ENCODE peak calls at places on chromosomes 4 and X, in eight cellular contexts. R, C, V, H, E, I, W and T are unnamed samples.

GRCh38 chrX:110006826-110007375 is 4.0 kb downstream of the TMEM164 start:
- DNase-seq in H (no peak), I (peak), C (no peak), W (peak), V (peak), E (no peak), R (no peak), T (no peak)

GRCh38 chr4:113312529-113312928 is 263.1 kb downstream of the ANK2 start:
- DNase-seq in E (no peak), C (no peak), H (no peak), W (no peak), R (no peak), V (no peak), I (no peak), T (no peak)

GRCh38 chr4:151276787-151277557 is at the start of gene PRSS48:
- DNase-seq in W (peak), I (peak), H (peak), E (peak), R (peak), C (peak), V (peak), T (peak)

GRCh38 chr4:148075438-148075837 is 343.6 kb downstream of the ARHGAP10 start:
- DNase-seq in V (no peak), E (no peak), W (no peak), R (no peak), I (no peak), H (no peak), C (no peak), T (no peak)

GRCh38 chr4:150827226-150827625 is 187.9 kb downstream of the LRBA start:
- DNase-seq in C (no peak), I (no peak), H (no peak), V (no peak), E (no peak), R (no peak), W (no peak), T (no peak)

GRCh38 chr4:90606781-90607180 is 479.6 kb downstream of the CCSER1 start:
- DNase-seq in C (no peak), I (no peak), R (no peak), V (no peak), E (no peak), H (no peak), W (no peak), T (no peak)

GRCh38 chr4:132502096-132502552 is 647.0 kb upstream of the PCDH10 start:
- DNase-seq in V (peak), I (peak), R (no peak), C (no peak), E (no peak), W (no peak), H (no peak), T (no peak)

GRCh38 chrX:20515841-20516461 is 249.2 kb upstream of the RPS6KA3 start:
- DNase-seq in C (no peak), E (no peak), I (peak), R (peak), V (peak), H (no peak), W (peak), T (peak)

GRCh38 chr4:89284828-89285227 is 22.8 kb downstream of the GPRIN3 start:
- DNase-seq in I (no peak), V (no peak), E (no peak), C (no peak), H (no peak), R (no peak), W (no peak), T (no peak)

GRCh38 chr4:57037982-57038604 is 59.4 kb downstream of the POLR2B start:
- DNase-seq in V (peak), I (no peak), C (peak), W (peak), R (peak), H (peak), E (peak), T (peak)

GRCh38 chr4:74524985-74525384 is 80.0 kb downstream of the AREG start:
- DNase-seq in W (no peak), I (no peak), R (no peak), C (no peak), V (no peak), H (no peak), E (no peak), T (no peak)

GRCh38 chr4:128974203-128974602 is 119.1 kb downstream of the SCLT1 start:
- DNase-seq in E (peak), W (peak), V (no peak), H (no peak), C (no peak), I (no peak), R (no peak), T (no peak)

GRCh38 chrX:153576961-153577360 is 22.0 kb downstream of the CCNQ start:
- DNase-seq in E (no peak), I (no peak), R (no peak), H (no peak), V (no peak), W (no peak), C (no peak), T (no peak)

GRCh38 chr4:98148856-98149255 is 5.6 kb upstream of the STPG2 start:
- DNase-seq in V (peak), I (peak), C (no peak), E (no peak), W (no peak), R (no peak), H (no peak), T (no peak)

GRCh38 chr4:163592207-163592606 is 97.7 kb downstream of the TMA16 start:
- DNase-seq in C (no peak), H (no peak), W (no peak), R (no peak), V (no peak), I (no peak), E (no peak), T (no peak)

GRCh38 chr4:101265816-101266172 is 81.5 kb downstream of the PPP3CA start:
- DNase-seq in H (no peak), C (no peak), E (no peak), I (peak), V (peak), W (no peak), R (no peak), T (no peak)

GRCh38 chrX:34528081-34528480 is 129.0 kb downstream of the TMEM47 start:
- DNase-seq in W (peak), V (peak), I (peak), C (no peak), R (no peak), E (no peak), H (no peak), T (no peak)

GRCh38 chr4:10006604-10007435 is 14.5 kb downstream of the SLC2A9 start:
- DNase-seq in H (peak), I (peak), W (peak), E (no peak), V (peak), C (peak), R (peak), T (no peak)

GRCh38 chrX:129690435-129690834 is 35.7 kb upstream of the APLN start:
- DNase-seq in V (no peak), W (peak), C (no peak), R (no peak), E (no peak), H (peak), I (no peak), T (peak)

GRCh38 chr4:52507774-52508173 is 151.3 kb downstream of the USP46 start:
- DNase-seq in W (no peak), V (no peak), H (no peak), R (no peak), E (no peak), I (no peak), C (no peak), T (no peak)

GRCh38 chrX:107454302-107454701 is 4.8 kb downstream of the FRMPD3 start:
- DNase-seq in R (peak), H (no peak), W (peak), E (no peak), I (peak), C (no peak), V (peak), T (no peak)

GRCh38 chr4:40960926-40961325 is 211.2 kb downstream of the NSUN7 start:
- DNase-seq in H (no peak), W (no peak), V (no peak), R (no peak), I (no peak), E (no peak), C (no peak), T (no peak)

GRCh38 chr4:16270654-16271328 is 44.5 kb upstream of the TAPT1 start:
- DNase-seq in C (no peak), H (no peak), I (no peak), W (no peak), V (no peak), E (no peak), R (no peak), T (no peak)

GRCh38 chr4:6425336-6425735 is 47.1 kb downstream of the PPP2R2C start:
- DNase-seq in H (no peak), E (no peak), V (no peak), R (no peak), C (no peak), W (no peak), I (no peak), T (no peak)

GRCh38 chr4:145829629-145830395 is 108.8 kb downstream of the ZNF827 start:
- DNase-seq in W (no peak), C (no peak), R (no peak), I (no peak), V (no peak), E (no peak), H (no peak), T (no peak)

GRCh38 chr4:68209003-68209402 is 36.5 kb downstream of the TMPRSS11B start:
- DNase-seq in I (no peak), V (peak), C (no peak), W (no peak), H (no peak), E (no peak), R (no peak), T (no peak)

GRCh38 chrX:71556026-71556425 is 22.2 kb upstream of the GCNA start:
- DNase-seq in H (no peak), V (no peak), C (no peak), R (no peak), W (no peak), E (no peak), I (no peak), T (no peak)

GRCh38 chr4:163157157-163157556 is 9.5 kb downstream of the NAF1 start:
- DNase-seq in I (peak), E (no peak), H (no peak), V (peak), C (no peak), R (no peak), W (peak), T (peak)

GRCh38 chr4:34633216-34633615 is 1611.1 kb downstream of the ARAP2 start:
- DNase-seq in E (no peak), I (no peak), C (no peak), V (no peak), R (no peak), H (no peak), W (peak), T (peak)

GRCh38 chrX:53285591-53285990 is 4.2 kb upstream of the IQSEC2 start:
- DNase-seq in C (no peak), I (no peak), E (no peak), R (no peak), V (no peak), H (no peak), W (no peak), T (no peak)

GRCh38 chr4:156113138-156113537 is 159.5 kb upstream of the CTSO start:
- DNase-seq in R (no peak), H (no peak), W (no peak), V (peak), I (peak), C (no peak), E (no peak), T (no peak)

GRCh38 chrX:24305905-24306304 is 8.0 kb downstream of the SUPT20HL2 start:
- DNase-seq in H (no peak), W (no peak), E (no peak), R (no peak), V (no peak), C (no peak), I (no peak), T (no peak)

DNA sequence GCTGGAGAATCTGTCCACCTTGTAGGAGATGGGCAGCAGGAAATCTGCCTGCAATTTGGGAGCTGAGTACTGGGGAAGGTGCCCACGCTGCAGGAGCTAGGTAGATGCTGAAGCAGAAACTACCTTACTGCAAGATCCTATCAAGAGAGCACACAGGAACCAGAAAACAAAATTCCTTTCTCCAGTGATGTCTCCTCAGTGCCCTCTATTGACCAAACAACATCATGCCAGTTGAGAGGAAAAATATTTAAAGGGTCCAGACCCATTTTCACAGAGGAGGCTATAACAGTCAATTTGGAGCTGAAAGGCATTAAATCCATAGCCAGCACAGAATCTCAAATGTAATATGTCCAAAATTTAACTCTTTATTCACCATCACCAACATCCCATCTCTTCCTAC is 406.8 kb downstream of the SLITRK2 start:
- DNase-seq in V (no peak), E (no peak), I (no peak), H (no peak), C (no peak), R (no peak), W (no peak), T (no peak)
- TF ChIP-seq CTCF in V (peak), E (peak), I (no peak), H (no peak), C (no peak), R (peak), W (no peak), T (no peak)

GRCh38 chr4:141246683-141247429 is 26.2 kb downstream of the ZNF330 start:
- DNase-seq in I (peak), H (no peak), E (no peak), W (no peak), C (no peak), V (peak), R (no peak), T (peak)

GRCh38 chr4:141244419-141244818 is 23.7 kb downstream of the ZNF330 start:
- DNase-seq in C (no peak), V (no peak), H (no peak), W (no peak), E (no peak), R (no peak), I (no peak), T (no peak)

GRCh38 chr4:141247430-141247780 is 26.7 kb downstream of the ZNF330 start:
- DNase-seq in R (no peak), I (no peak), E (no peak), W (peak), V (no peak), H (no peak), C (no peak), T (no peak)

GRCh38 chr4:141248029-141248428 is 27.3 kb downstream of the ZNF330 start:
- DNase-seq in E (no peak), W (peak), R (no peak), H (no peak), C (no peak), I (no peak), V (no peak), T (peak)

DNA sequence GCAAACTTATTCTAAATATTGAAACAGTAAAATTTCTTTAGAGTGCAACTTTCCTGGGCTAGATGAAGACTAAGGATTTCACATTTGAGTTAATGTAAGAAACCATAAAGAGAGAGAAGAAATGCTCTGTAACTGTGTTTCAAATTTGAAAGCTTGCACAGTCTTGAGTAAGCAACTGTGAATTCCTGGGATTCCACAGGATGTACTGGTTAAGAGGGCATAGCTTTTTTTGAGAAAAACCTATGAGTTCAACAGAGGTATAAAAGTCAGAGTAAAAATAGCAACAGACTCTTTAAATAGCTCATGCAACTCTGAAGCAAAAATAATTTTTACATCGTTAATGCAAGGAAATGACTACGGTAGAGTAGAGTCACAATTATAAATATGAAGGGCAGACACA is 25.5 kb downstream of the ZNF330 start:
- DNase-seq in C (no peak), R (no peak), H (no peak), I (no peak), E (no peak), W (peak), V (no peak), T (peak)
- H3K4me3 ChIP-seq in C (no peak), R (no peak), H (no peak), I (no peak), E (no peak), W (no peak), V (no peak), T (no peak)

DNA sequence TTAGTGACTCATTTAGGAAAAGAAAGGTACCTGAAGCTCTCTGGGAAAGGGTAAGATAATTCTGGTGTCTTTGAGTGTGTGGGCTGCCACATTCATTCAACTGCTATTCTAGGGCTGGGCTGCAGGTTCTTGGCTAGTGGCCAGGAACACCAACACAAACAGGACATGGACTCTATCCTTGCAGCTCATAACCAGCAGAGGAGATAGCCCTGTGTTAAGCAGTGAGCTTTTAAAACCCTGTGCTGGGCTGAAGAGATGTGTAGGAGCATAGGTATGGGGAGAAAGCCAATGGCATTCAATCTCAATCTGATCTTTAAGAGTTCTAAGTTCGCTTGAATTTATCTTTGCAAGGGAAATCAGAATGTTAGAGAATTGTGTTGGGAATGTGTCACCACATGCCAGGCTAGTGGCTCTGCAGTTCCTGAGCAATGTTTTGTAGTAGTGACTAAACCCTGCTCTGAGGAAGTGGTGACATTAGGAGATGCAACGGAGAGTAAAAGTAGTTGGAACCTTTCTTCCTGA is 39.2 kb downstream of the SGMS2 start:
- DNase-seq in C (peak), W (peak), E (no peak), R (peak), H (no peak), I (peak), V (peak), T (peak)
- TF ChIP-seq CTCF in C (peak), W (no peak), E (no peak), R (no peak), H (no peak), I (no peak), V (no peak), T (no peak)

GRCh38 chr4:7963691-7964090 is 24.0 kb upstream of the AFAP1 start:
- DNase-seq in C (no peak), W (no peak), R (no peak), I (no peak), H (no peak), V (no peak), E (no peak), T (no peak)

GRCh38 chr4:7962609-7963508 is 23.2 kb upstream of the AFAP1 start:
- DNase-seq in E (no peak), R (no peak), V (no peak), C (no peak), W (no peak), I (no peak), H (no peak), T (no peak)

GRCh38 chr4:7964890-7965662 is 25.4 kb upstream of the AFAP1 start:
- DNase-seq in W (peak), E (no peak), V (peak), R (peak), C (no peak), H (no peak), I (peak), T (peak)

GRCh38 chr4:7966281-7967062 is 26.8 kb upstream of the AFAP1 start:
- DNase-seq in H (no peak), C (no peak), W (no peak), I (no peak), V (no peak), E (peak), R (no peak), T (no peak)

GRCh38 chr4:7964459-7964858 is 24.8 kb upstream of the AFAP1 start:
- DNase-seq in H (no peak), R (no peak), I (no peak), E (no peak), V (no peak), W (no peak), C (no peak), T (no peak)
- H3K4me3 ChIP-seq in H (no peak), R (peak), I (no peak), E (no peak), V (no peak), W (no peak), C (no peak), T (no peak)

DNA sequence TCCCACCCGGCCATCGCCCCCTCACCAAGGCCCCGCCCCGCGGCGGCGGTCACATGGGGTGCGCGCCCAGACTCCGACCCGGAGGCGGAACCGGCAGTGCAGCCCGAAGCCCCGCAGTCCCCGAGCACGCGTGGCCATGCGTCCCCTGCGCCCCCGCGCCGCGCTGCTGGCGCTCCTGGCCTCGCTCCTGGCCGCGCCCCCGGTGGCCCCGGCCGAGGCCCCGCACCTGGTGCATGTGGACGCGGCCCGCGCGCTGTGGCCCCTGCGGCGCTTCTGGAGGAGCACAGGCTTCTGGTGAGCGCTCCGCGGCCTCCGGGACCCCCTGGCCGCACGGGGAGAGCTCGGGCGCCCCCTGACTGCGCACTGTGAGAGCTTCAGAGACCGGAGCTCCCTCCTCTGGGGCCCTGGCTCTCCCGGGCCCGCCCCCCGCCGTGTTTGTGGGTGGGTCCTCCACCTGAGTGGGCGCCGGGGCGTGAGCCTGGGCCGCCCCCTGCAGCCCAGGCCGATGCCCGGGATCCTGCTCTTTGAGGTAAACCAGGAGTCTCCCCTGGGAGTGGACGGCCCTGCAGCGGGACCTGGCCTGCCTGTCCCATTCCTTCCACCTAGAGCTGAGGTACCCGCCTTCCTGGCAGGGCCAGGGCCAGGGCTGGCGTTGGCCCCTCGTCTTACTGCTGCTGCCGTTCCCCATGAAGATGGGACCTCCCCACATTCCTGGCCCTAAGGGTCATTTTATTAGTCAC is at the start of gene IDUA:
- DNase-seq in R (peak), C (peak), I (peak), W (peak), E (peak), V (peak), H (peak), T (peak)
- TF ChIP-seq CTCF in R (peak), C (peak), I (peak), W (no peak), E (peak), V (peak), H (peak), T (peak)

DNA sequence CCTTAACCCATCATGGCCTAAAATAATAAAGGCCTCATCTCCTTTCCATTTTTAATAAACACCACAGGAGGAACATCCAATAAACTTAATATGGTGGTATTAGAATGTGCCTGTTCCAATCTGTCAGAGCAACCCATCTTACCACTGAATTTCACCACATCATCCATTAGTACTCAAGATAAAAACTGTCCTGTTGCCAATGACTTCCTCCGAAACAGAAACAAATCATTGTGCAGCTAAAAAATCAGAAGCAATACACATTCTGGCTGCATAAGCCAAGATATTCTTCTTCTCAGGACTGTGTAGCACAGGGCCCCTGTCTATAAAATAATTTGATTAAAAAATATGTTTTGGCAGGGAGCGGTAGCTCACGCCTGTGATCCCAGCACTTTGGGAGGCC is 18.5 kb downstream of the TLR10 start:
- DNase-seq in C (no peak), V (no peak), I (no peak), W (no peak), H (no peak), E (no peak), R (no peak), T (no peak)
- H3K4me3 ChIP-seq in C (no peak), V (no peak), I (no peak), W (no peak), H (no peak), E (no peak), R (no peak), T (no peak)